ENCODE peak calls at places on chromosomes 3 and 15, in four cellular contexts. T, A, W and R are unnamed samples.

GRCh38 chr3:11224870-11225251 is 47.3 kb upstream of the ATG7 start:
- DNase-seq in A (no peak), W (no peak), T (no peak), R (no peak)

GRCh38 chr15:63296195-63296594 is 18.8 kb downstream of the APH1B start:
- DNase-seq in T (peak; percentile 44), A (no peak), W (no peak), R (no peak)

GRCh38 chr3:89560546-89560945 is 453.1 kb downstream of the EPHA3 start:
- DNase-seq in T (no peak), A (peak; percentile 4), W (no peak), R (no peak)

GRCh38 chr3:21294768-21295167 is 456.2 kb downstream of the ZNF385D start:
- DNase-seq in T (no peak), A (peak; percentile 77), W (no peak), R (no peak)

GRCh38 chr3:56291244-56291680 is 177.0 kb downstream of the ERC2 start:
- DNase-seq in A (peak; percentile 9), W (no peak), T (no peak), R (no peak)

GRCh38 chr3:57100046-57100695 is 39.7 kb downstream of the SPATA12 start:
- DNase-seq in W (peak; percentile 28), T (peak; percentile 80), A (peak; percentile 85), R (no peak)

GRCh38 chr3:152688313-152688712 is 146.6 kb upstream of the P2RY1 start:
- DNase-seq in T (no peak), W (no peak), A (peak; percentile 42), R (no peak)

GRCh38 chr3:42526616-42527367 is 24.3 kb downstream of the VIPR1 start:
- DNase-seq in T (no peak), W (peak; percentile 41), A (no peak), R (no peak)

GRCh38 chr15:93028632-93029612 is 60.1 kb downstream of the RGMA start:
- DNase-seq in T (peak; percentile 62), W (no peak), A (peak; percentile 96), R (no peak)

GRCh38 chr3:149020196-149020838 is 29.0 kb downstream of the GYG1 start:
- DNase-seq in T (no peak), A (peak; percentile 54), W (no peak), R (no peak)

GRCh38 chr15:77327168-77327567 is 92.7 kb downstream of the PEAK1 start:
- DNase-seq in T (no peak), W (no peak), A (peak; percentile 37), R (no peak)

GRCh38 chr3:50242778-50243551 is 7.0 kb downstream of the GNAI2 start:
- DNase-seq in T (no peak), W (no peak), A (peak; percentile 71), R (no peak)

GRCh38 chr3:62134061-62134496 is 239.3 kb downstream of the FEZF2 start:
- DNase-seq in T (no peak), A (peak; percentile 27), W (no peak), R (no peak)

GRCh38 chr15:43881944-43882343 is 55.1 kb downstream of the WDR76 start:
- DNase-seq in A (peak; percentile 12), W (no peak), T (peak; percentile 25), R (no peak)

GRCh38 chr15:100259266-100259665 is 82.5 kb downstream of the ADAMTS17 start:
- DNase-seq in A (no peak), T (no peak), W (no peak), R (no peak)

GRCh38 chr15:92527197-92527596 is 128.4 kb downstream of the FAM174B start:
- DNase-seq in T (no peak), A (peak; percentile 18), W (no peak), R (no peak)

GRCh38 chr15:100602822-100603393 is 519 bp downstream of the ASB7 start:
- DNase-seq in W (peak; percentile 26), T (no peak), A (peak; percentile 64), R (no peak)

GRCh38 chr3:72664576-72664975 is 183.7 kb downstream of the SHQ1 start:
- DNase-seq in W (no peak), T (no peak), A (peak; percentile 65), R (no peak)

GRCh38 chr15:39908186-39908585 is 11.9 kb downstream of the GPR176 start:
- DNase-seq in T (peak; percentile 30), W (no peak), A (peak; percentile 95), R (no peak)